ENCODE peak calls at places on chromosomes 3 and 15, in seven cellular contexts. Z is A549, N is Peyer's patch, P is left lung, O is esophagus muscularis mucosa, D is endodermal cell, M is neural progenitor cell. W is an unnamed sample.

GRCh38 chr3:186519021-186519658 is 25.0 kb downstream of the CRYGS start:
- DNase-seq in Z (no peak), N (no peak), D (no peak), P (no peak), M (no peak), O (no peak), W (no peak)

GRCh38 chr3:162492446-162493081 is 996.0 kb downstream of the OTOL1 start:
- DNase-seq in P (no peak), D (no peak), M (no peak), O (no peak), Z (peak), N (no peak), W (peak)

GRCh38 chr3:16180737-16181134 is 6.3 kb downstream of the GALNT15 start:
- DNase-seq in D (no peak), N (no peak), O (no peak), Z (no peak), M (no peak), P (no peak), W (no peak)

GRCh38 chr3:107441617-107442016 is 64.4 kb downstream of the CCDC54 start:
- DNase-seq in P (no peak), M (no peak), O (no peak), Z (no peak), D (peak), N (no peak), W (no peak)

GRCh38 chr3:47356201-47356600 is 24.6 kb upstream of the PTPN23 start:
- DNase-seq in Z (no peak), D (no peak), O (no peak), N (no peak), P (no peak), M (no peak), W (no peak)

GRCh38 chr15:100055821-100056220 is 286.0 kb downstream of the ADAMTS17 start:
- DNase-seq in D (no peak), N (no peak), P (no peak), O (no peak), M (no peak), Z (no peak), W (no peak)

GRCh38 chr3:170811928-170812591 is 57.9 kb downstream of the RPL22L1 start:
- DNase-seq in D (peak), Z (peak), M (peak), P (peak), O (no peak), N (no peak), W (peak)

GRCh38 chr3:22431334-22431733 is 680.3 kb upstream of the ZNF385D start:
- DNase-seq in Z (no peak), P (no peak), O (no peak), M (no peak), D (no peak), N (no peak), W (no peak)

GRCh38 chr15:57334257-57334656 is 42.0 kb upstream of the CGNL1 start:
- DNase-seq in D (peak), P (peak), N (peak), M (no peak), O (no peak), Z (no peak), W (peak)

GRCh38 chr3:135966349-135966695 is 794 bp downstream of the PPP2R3A start:
- DNase-seq in N (no peak), D (no peak), O (no peak), M (peak), Z (no peak), P (peak), W (no peak)

GRCh38 chr15:46309914-46310313 is 675.1 kb downstream of the SQOR start:
- DNase-seq in O (no peak), P (no peak), M (peak), Z (no peak), N (no peak), D (peak), W (no peak)

GRCh38 chr3:43892535-43892934 is 201.8 kb downstream of the ABHD5 start:
- DNase-seq in N (no peak), O (no peak), D (peak), P (no peak), M (no peak), Z (no peak), W (no peak)

GRCh38 chr15:40050788-40051615 is 12.0 kb upstream of the SRP14 start:
- DNase-seq in Z (no peak), D (peak), N (no peak), M (peak), O (peak), P (peak), W (no peak)

GRCh38 chr3:194802125-194802433 is 116.4 kb downstream of the FAM43A start:
- DNase-seq in Z (no peak), P (no peak), D (peak), M (no peak), O (no peak), N (no peak), W (no peak)

GRCh38 chr3:55161256-55161655 is 233.4 kb upstream of the LRTM1 start:
- DNase-seq in D (no peak), P (no peak), Z (no peak), O (peak), M (no peak), N (no peak), W (no peak)

GRCh38 chr3:24682141-24682547 is 187.5 kb upstream of the THRB start:
- DNase-seq in P (no peak), M (no peak), O (no peak), D (no peak), Z (no peak), N (no peak), W (peak)

GRCh38 chr15:55403531-55403930 is 4.6 kb downstream of the CCPG1 start:
- DNase-seq in N (no peak), Z (no peak), O (no peak), P (no peak), M (no peak), D (no peak), W (no peak)

GRCh38 chr15:55916666-55917409 is 76.6 kb downstream of the NEDD4 start:
- DNase-seq in O (no peak), N (no peak), M (peak), P (no peak), Z (no peak), D (no peak), W (peak)

GRCh38 chr3:168048414-168049330 is 47.1 kb downstream of the GOLIM4 start:
- DNase-seq in O (no peak), M (no peak), P (no peak), N (no peak), D (peak), Z (no peak), W (no peak)

GRCh38 chr3:102089904-102090492 is 240.7 kb downstream of the NFKBIZ start:
- DNase-seq in N (no peak), D (no peak), M (peak), O (no peak), Z (peak), P (no peak), W (no peak)

GRCh38 chr15:51861557-51862350 is 32.3 kb downstream of the TMOD3 start:
- DNase-seq in N (no peak), M (no peak), P (no peak), D (no peak), O (no peak), Z (no peak), W (no peak)

GRCh38 chr3:17030438-17030837 is 145.7 kb downstream of the PLCL2 start:
- DNase-seq in O (no peak), N (no peak), P (no peak), M (no peak), Z (no peak), D (no peak), W (no peak)

GRCh38 chr3:107683447-107683846 is 160.7 kb downstream of the BBX start:
- DNase-seq in O (no peak), D (no peak), M (no peak), Z (no peak), N (no peak), P (no peak), W (no peak)

GRCh38 chr3:52353291-52353855 is 37.3 kb downstream of the DNAH1 start:
- DNase-seq in N (no peak), P (no peak), D (no peak), M (no peak), Z (no peak), O (no peak), W (no peak)

GRCh38 chr3:16825617-16826204 is 59.0 kb upstream of the PLCL2 start:
- DNase-seq in Z (no peak), N (no peak), M (no peak), D (no peak), O (peak), P (no peak), W (no peak)

GRCh38 chr15:68469162-68470048 is 37.4 kb upstream of the ITGA11 start:
- DNase-seq in Z (no peak), M (no peak), N (no peak), O (peak), D (no peak), P (no peak), W (no peak)

GRCh38 chr3:9151240-9151639 is 98.2 kb downstream of the SRGAP3 start:
- DNase-seq in M (no peak), O (no peak), D (no peak), P (no peak), N (no peak), Z (no peak), W (no peak)

GRCh38 chr15:60758961-60759729 is 280.2 kb upstream of the ICE2 start:
- DNase-seq in P (no peak), D (no peak), O (no peak), N (no peak), Z (no peak), M (no peak), W (peak)

GRCh38 chr3:4218426-4219226 is 84.5 kb upstream of the SETMAR start:
- DNase-seq in N (no peak), O (no peak), Z (no peak), P (no peak), D (no peak), M (peak), W (no peak)

GRCh38 chr15:100186366-100186765 is 155.4 kb downstream of the ADAMTS17 start:
- DNase-seq in D (peak), Z (no peak), M (no peak), N (no peak), O (no peak), P (no peak), W (no peak)

GRCh38 chr3:51799879-51800757 is 21.1 kb upstream of the IQCF6 start:
- DNase-seq in D (peak), P (no peak), Z (peak), O (peak), M (peak), N (no peak), W (peak)

GRCh38 chr15:80779658-80780415 is 667 bp downstream of the CEMIP start:
- DNase-seq in M (peak), O (no peak), Z (peak), N (peak), P (no peak), D (peak), W (peak)

GRCh38 chr3:63960048-63960711 is 48.0 kb upstream of the SCAANT1 start:
- DNase-seq in P (no peak), O (no peak), Z (peak), M (no peak), N (no peak), D (no peak), W (peak)

GRCh38 chr3:153138267-153139210 is 23.5 kb upstream of the RAP2B start:
- DNase-seq in N (peak), D (peak), O (no peak), P (peak), M (no peak), Z (peak), W (peak)

GRCh38 chr3:181457190-181457589 is 254.5 kb upstream of the SOX2 start:
- DNase-seq in O (no peak), N (no peak), D (no peak), M (no peak), P (no peak), Z (no peak), W (no peak)

GRCh38 chr3:196609343-196609775 is 30.1 kb upstream of the NRROS start:
- DNase-seq in O (peak), N (peak), M (peak), P (peak), D (peak), Z (peak), W (peak)
- H3K27ac ChIP-seq in O (peak), N (no peak), M (no peak), P (peak), D (no peak), Z (peak), W (no peak)

DNA sequence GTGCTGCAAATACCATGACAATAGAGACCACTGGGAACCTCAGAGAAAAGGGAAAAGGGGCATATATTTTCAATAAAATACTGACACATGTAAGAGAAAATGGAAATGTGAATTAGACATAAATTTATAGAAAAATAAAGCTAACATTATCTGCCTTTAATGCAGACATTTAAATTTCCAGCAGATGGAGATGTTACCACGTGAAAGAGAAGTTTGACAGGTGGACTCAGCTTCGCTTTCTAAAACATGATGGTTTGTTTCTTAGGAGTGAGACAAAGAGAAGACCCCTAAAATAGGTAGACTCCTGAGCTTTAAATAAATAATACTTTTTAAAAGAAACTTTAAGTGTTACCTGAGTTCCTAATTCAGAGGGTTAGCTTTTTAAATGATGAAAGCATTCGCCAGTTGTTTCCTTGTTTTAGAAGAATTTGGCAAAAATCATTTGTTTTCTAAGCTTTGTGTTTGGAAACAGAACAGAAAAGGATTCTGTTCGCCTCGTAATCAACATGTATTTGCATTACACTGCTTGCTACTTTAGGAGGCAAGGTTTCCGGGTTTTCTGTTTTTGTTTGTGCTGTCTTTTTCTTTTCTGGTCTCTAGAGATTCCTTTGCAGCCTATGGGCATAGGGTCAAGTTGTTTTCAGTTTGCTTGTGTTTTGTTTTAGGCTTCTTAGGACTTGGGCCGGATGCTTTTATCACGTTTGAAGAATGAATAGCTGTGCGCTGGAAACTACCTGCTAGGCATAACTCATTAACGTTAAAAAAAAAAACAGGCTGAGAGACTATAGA is 271.4 kb downstream of the THSD4 start:
- DNase-seq in M (peak), D (no peak), N (no peak), O (no peak), Z (no peak), P (no peak), W (no peak)
- TF ChIP-seq CTCF in M (peak), D (peak), N (no peak), O (peak), Z (peak), P (no peak), W (no peak)

GRCh38 chr15:64163662-64164362 is 990 bp upstream of the PPIB start:
- DNase-seq in O (no peak), M (no peak), Z (no peak), D (peak), P (peak), N (no peak), W (no peak)
- H3K27ac ChIP-seq in O (peak), M (no peak), Z (peak), D (peak), P (peak), N (peak), W (peak)

DNA sequence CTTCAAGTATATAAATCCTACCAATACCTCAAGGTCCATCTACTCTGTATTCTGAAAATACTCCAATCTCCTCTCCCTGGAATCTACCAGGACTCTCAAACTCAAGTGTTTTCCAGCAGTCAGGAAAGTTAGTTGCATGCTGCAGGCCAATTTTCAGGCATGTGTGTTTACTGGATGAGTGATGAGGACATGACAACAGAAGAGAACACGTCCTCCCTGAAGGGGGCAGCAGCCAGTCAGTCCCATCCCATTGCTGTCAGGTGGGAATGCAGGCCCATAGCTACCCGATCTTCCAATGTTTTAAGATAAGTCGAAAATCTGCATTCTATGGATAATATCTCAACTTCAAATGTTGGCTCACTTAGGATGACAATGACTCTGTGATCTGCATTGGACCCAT is 496.2 kb downstream of the FHIT start:
- DNase-seq in O (no peak), M (peak), P (no peak), Z (peak), N (no peak), D (peak), W (no peak)
- TF ChIP-seq CTCF in O (no peak), M (peak), P (no peak), Z (no peak), N (no peak), D (peak), W (no peak)

DNA sequence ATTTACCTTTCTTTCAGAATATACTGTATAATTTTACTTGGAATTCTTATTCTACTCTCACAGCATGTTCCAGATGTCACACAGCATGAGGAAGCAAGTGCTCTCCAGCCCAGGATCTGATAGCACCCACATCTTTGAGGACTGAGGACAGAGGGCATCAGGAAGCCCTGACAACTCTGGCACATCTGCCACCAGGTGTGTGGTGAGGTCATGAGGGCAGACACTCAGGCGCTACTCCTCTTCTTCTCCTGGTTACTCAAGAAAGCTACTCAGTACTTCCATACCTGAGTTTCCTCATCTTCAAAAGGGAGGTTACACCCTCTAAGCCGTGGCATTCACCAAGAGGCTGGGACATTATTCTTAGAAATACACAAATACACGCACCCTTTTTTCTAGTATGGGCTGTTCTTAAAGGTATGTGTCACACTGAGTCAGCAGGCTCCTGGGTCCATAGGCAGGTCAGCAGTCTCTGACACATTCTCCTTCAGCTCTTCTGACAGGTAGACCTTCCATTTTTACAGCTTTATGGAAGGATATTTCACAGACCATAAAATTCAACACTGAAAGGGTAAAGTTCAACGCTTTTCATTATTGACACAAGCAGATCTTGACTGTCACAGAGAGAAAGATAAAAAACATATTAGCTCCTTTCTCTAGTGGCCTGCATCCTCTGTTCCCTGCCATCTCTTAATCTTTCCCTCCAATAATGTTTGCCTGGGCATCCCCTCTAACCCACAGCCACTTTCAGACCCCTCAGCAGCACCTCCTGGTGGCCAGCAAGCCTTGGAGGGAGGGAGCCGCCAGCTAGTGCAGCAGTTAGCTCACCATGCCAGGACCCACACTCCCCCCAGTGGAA is 103.2 kb upstream of the TJP1 start:
- DNase-seq in O (no peak), N (peak), P (peak), M (peak), D (peak), Z (peak), W (peak)
- H3K27ac ChIP-seq in O (no peak), N (peak), P (peak), M (no peak), D (peak), Z (peak), W (peak)

GRCh38 chr3:118754614-118755013 is 280.0 kb downstream of the IGSF11 start:
- DNase-seq in Z (no peak), O (no peak), M (no peak), D (no peak), P (no peak), N (no peak), W (no peak)
- TF ChIP-seq CTCF in Z (no peak), O (no peak), M (no peak), D (no peak), P (no peak), N (no peak), W (no peak)

GRCh38 chr15:74958320-74958907 is 1.8 kb upstream of the RPP25 start:
- DNase-seq in N (peak), Z (peak), D (peak), M (peak), O (no peak), P (peak), W (no peak)
- H3K27ac ChIP-seq in N (peak), Z (peak), D (no peak), M (no peak), O (peak), P (no peak), W (no peak)

GRCh38 chr15:94119923-94120775 is 111.2 kb upstream of the MCTP2 start:
- DNase-seq in P (peak), N (no peak), D (peak), O (no peak), Z (peak), M (peak), W (peak)
- TF ChIP-seq CTCF in P (peak), N (peak), D (peak), O (peak), Z (peak), M (peak), W (peak)

GRCh38 chr3:164459526-164460151 is 618.7 kb downstream of the SI start:
- DNase-seq in M (no peak), Z (no peak), N (no peak), P (no peak), O (no peak), D (no peak), W (no peak)
- H3K27ac ChIP-seq in M (no peak), Z (no peak), N (no peak), P (no peak), O (no peak), D (no peak), W (no peak)

DNA sequence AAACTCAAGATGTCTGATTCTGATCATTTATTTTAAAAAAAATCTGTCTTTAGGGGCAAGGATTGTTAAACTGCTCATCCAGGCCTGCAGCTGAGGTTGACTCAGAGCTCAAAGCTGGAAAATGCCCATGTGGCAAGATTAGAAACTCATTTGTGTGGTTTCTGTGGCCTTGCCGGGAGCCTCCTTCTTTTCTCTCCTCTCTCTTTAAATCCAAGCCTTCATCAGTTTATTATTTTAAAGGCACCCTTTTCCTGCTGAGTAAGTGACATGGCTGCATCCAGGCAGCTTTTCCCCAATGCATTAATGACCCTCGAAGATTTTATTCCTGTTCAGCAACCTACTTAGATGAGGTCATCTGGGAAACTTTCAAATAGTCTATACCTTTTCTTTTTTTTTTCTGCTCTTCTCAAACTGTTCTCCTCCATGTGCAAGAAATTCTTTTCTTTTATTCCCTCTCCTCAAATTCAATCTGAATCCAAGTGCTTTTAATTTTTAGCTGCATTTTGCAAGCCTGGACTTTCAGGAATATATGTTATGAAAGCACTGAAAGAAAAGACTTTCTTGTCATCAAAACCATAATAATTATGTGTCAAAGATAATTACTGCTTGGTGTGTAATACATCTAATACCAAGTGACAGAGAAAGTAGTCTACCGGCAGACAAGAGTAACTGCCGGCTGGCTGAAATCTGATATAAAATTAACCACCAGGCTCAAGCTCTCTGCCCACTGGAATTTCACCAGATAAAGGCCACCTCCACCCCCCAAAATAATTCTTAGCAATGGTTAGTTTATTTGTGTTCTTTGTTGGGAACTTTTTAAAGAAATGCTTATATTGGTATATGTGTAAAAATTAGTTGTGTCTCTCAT is 221.1 kb upstream of the CDIN1 start:
- DNase-seq in N (no peak), Z (no peak), P (no peak), O (no peak), M (no peak), D (no peak), W (no peak)
- TF ChIP-seq CTCF in N (no peak), Z (no peak), P (no peak), O (no peak), M (no peak), D (no peak), W (no peak)

W was measured in RWPE1.